ENCODE peak calls at places on chromosome 9, in seven cellular contexts. X is H9, T is IMR-90, L is neuronal stem cell, O is mesenchymal stem cell, Y is H1, W is trophoblast cell. N is an unnamed sample.
A peak's percentile ranks its signal among the peaks of the same experiment; 100 is the strongest.

GRCh38 chr9:31272456-31273295 is 1111.8 kb upstream of the ACO1 start:
- DNase-seq in X (no peak), T (no peak), L (no peak), O (no peak), Y (no peak), W (no peak), N (peak; percentile 4)

GRCh38 chr9:128005938-128006337 is 25.1 kb upstream of the EEIG1 start:
- DNase-seq in X (no peak), T (no peak), L (no peak), O (peak; percentile 92), Y (no peak), W (peak; percentile 60), N (no peak)

GRCh38 chr9:77816641-77817341 is 168.7 kb upstream of the GNA14 start:
- DNase-seq in X (no peak), T (peak; percentile 47), L (no peak), O (no peak), Y (no peak), W (no peak), N (no peak)

GRCh38 chr9:98494852-98495251 is 213.9 kb downstream of the GABBR2 start:
- DNase-seq in X (no peak), T (no peak), L (no peak), O (no peak), Y (no peak), W (no peak), N (peak; percentile 53)

GRCh38 chr9:6780690-6781089 is 22.9 kb downstream of the KDM4C start:
- DNase-seq in X (no peak), T (peak; percentile 58), L (no peak), O (no peak), Y (no peak), W (no peak), N (peak; percentile 22)

GRCh38 chr9:138065287-138065686 is 187.7 kb downstream of the CACNA1B start:
- DNase-seq in X (no peak), T (no peak), L (no peak), O (no peak), Y (no peak), W (no peak), N (no peak)

GRCh38 chr9:125971895-125972729 is 224.9 kb downstream of the PBX3 start:
- DNase-seq in X (no peak), T (no peak), L (no peak), O (no peak), Y (no peak), W (no peak), N (peak; percentile 12)

GRCh38 chr9:132945186-132946130 is 1.0 kb upstream of the TSC1 start:
- DNase-seq in X (no peak), T (no peak), L (peak; percentile 14), O (no peak), Y (no peak), W (peak; percentile 3), N (peak; percentile 6)

GRCh38 chr9:33469891-33470290 is 3.8 kb downstream of the NOL6 start:
- DNase-seq in X (no peak), T (no peak), L (no peak), O (no peak), Y (no peak), W (no peak), N (no peak)

GRCh38 chr9:123883634-123884033 is 46.3 kb downstream of the DENND1A start:
- DNase-seq in X (no peak), T (peak; percentile 37), L (no peak), O (no peak), Y (no peak), W (no peak), N (no peak)

GRCh38 chr9:123876750-123877149 is 53.2 kb downstream of the DENND1A start:
- DNase-seq in X (no peak), T (no peak), L (no peak), O (no peak), Y (no peak), W (no peak), N (no peak)

GRCh38 chr9:123881604-123882003 is 48.3 kb downstream of the DENND1A start:
- DNase-seq in X (no peak), T (no peak), L (no peak), O (no peak), Y (no peak), W (no peak), N (no peak)
- H3K4ac ChIP-seq in X (no peak overlapping the region), T (no peak overlapping the region), L (no peak overlapping the region), O (no peak overlapping the region), Y (no peak overlapping the region), W (no peak overlapping the region), N (no peak overlapping the region)

GRCh38 chr9:105511486-105511885 is 46.4 kb upstream of the FKTN start:
- DNase-seq in X (no peak), T (no peak), L (no peak), O (no peak), Y (no peak), W (no peak), N (no peak)

GRCh38 chr9:105510024-105510423 is 47.9 kb upstream of the FKTN start:
- DNase-seq in X (no peak), T (peak; percentile 89), L (no peak), O (peak; percentile 76), Y (no peak), W (no peak), N (no peak)

DNA sequence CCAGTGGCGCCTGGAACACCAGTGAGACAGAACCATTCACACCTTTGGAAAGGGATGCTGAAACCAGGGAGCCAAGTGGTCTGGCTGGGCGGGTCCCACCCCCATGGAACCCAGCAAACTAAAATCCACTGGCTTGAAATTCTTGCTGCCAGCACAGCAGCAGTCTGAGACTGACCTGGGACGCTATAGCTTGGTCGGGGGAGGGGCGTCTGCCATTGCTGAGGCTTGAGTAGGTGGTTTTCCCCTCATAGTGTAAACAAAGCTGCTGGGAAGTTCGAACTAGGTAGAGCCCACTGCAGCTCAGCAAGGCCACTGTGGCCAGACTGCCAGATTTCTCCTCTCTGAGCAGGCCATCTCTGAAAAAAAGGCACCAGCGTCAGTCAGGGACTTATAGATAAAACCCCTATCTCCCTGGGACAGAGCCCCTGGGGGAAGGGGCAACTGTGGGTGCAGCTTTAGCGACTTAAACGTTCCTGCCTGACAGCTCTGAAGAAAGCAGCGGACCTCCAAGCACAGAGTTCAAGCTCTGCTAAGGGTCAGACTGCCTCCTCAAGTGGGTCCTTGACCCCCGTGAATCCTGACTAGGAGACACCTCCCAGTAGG is 42.0 kb upstream of the FKTN start:
- DNase-seq in X (peak; percentile 36), T (no peak), L (no peak), O (no peak), Y (peak; percentile 59), W (no peak), N (peak; percentile 54)
- H3K4ac ChIP-seq in X (no peak overlapping the region), T (no peak overlapping the region), L (no peak overlapping the region), O (no peak overlapping the region), Y (no peak overlapping the region), W (no peak overlapping the region), N (no peak overlapping the region)

DNA sequence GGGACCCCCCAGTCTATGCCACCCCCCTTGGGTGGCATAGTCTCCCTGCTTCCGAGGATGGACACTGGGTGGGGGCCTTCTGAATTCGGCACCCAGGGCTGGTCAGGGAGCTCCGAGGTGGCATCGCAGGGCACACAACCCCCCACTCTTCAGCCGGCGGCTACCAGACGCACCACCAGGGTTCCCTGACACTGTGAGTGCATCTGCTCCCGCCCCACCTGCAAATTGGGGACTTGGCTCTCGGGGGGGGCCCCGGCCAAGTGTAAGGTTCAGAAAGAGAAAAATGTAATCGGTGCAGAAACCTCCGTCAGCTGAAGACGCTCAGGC is 12.7 kb upstream of the QSOX2 start:
- DNase-seq in X (no peak), T (no peak), L (no peak), O (no peak), Y (no peak), W (no peak), N (no peak)
- H3K4ac ChIP-seq in X (no peak overlapping the region), T (no peak overlapping the region), L (no peak overlapping the region), O (no peak overlapping the region), Y (no peak overlapping the region), W (no peak overlapping the region), N (no peak overlapping the region)

DNA sequence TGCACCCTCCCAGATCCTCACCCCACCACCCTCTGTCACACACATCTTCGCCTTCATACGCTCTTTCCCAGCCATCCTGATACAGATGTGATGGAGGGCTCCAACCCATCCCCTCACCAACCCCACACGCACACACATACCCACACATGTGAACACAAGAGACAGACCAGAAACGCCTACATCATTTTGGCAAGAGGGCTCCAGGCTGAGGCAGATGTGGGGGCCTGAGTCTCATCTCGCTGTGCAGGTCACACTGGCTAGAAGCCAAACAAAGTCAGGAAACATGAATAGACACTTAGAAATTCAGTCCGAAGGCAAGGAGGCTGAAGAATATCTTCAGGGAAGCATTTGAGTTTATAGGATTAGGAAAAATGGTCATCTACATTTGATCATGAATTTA is 6.2 kb downstream of the PRDM12 start:
- DNase-seq in X (no peak), T (peak; percentile 13), L (no peak), O (no peak), Y (no peak), W (no peak), N (no peak)
- H3K4ac ChIP-seq in X (no peak overlapping the region), T (no peak overlapping the region), L (no peak overlapping the region), O (no peak overlapping the region), Y (no peak overlapping the region), W (no peak overlapping the region), N (no peak overlapping the region)

DNA sequence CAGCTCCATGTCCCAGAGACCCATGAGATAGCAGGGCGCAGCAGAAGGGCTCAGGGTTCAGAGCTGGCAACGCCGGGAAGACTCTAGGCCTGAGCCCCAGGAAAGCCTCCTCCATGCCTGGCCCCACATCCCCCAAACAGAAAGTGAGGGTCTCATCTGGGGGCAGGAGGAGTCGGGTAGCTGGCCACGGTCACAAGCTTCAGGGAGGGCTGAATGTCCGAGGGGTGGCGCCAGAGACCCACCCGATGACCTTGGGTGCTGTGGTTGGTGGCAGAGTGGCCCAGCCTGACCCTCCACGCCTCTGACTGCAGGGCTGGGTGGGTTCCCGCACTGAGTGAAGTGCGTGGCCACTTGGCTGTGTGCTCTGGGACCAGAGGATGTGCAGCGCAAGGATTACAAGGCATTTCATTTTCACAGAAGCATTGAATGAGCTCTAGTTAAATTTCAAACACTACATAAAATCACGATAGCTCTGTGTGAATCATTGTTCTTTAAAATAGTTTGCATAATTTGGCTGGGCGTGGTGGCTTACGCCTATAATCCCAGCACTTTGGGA is 3.0 kb downstream of the C8G start:
- DNase-seq in X (peak; percentile 77), T (peak; percentile 4), L (no peak), O (peak; percentile 23), Y (peak; percentile 82), W (peak; percentile 18), N (peak; percentile 69)
- H3K4ac ChIP-seq in X (no peak overlapping the region), T (no peak overlapping the region), L (no peak overlapping the region), O (no peak overlapping the region), Y (no peak overlapping the region), W (no peak overlapping the region), N (no peak overlapping the region)